ENCODE peak calls at places on chromosomes 2 and 18, in four cellular contexts. One of them, this sample, is unnamed. For H3K4me1, the result is how much of the 10 kb centered on the place peaks cover.

GRCh38 chr2:1707771-1708351 is 36.5 kb downstream of the PXDN start:
- DNase-seq in uterus: peak
- DNase-seq in GM23338: peak
- DNase-seq in OCI-LY7: no peak
- DNase-seq in this sample: peak

GRCh38 chr2:199895406-199895805 is 15.7 kb upstream of the C2orf69 start:
- DNase-seq in uterus: no peak
- DNase-seq in OCI-LY7: no peak
- DNase-seq in GM23338: no peak
- DNase-seq in this sample: no peak

GRCh38 chr2:61318553-61318952 is 152.3 kb downstream of the USP34 start:
- DNase-seq in GM23338: no peak
- DNase-seq in OCI-LY7: no peak
- DNase-seq in uterus: no peak
- DNase-seq in this sample: no peak

GRCh38 chr2:229350117-229350805 is 79.2 kb upstream of the PID1 start:
- DNase-seq in uterus: no peak
- DNase-seq in GM23338: no peak
- DNase-seq in OCI-LY7: no peak
- DNase-seq in this sample: no peak

GRCh38 chr2:238967978-238968360 is 120.1 kb downstream of the TWIST2 start:
- DNase-seq in GM23338: no peak
- DNase-seq in uterus: no peak
- DNase-seq in OCI-LY7: no peak
- DNase-seq in this sample: no peak

GRCh38 chr2:96264086-96264485 is 1.7 kb downstream of the TMEM127 start:
- DNase-seq in GM23338: no peak
- DNase-seq in uterus: no peak
- DNase-seq in OCI-LY7: no peak
- DNase-seq in this sample: no peak

GRCh38 chr18:8882632-8883408 is 177.5 kb downstream of the MTCL1 start:
- DNase-seq in GM23338: peak
- DNase-seq in uterus: no peak
- DNase-seq in OCI-LY7: peak
- DNase-seq in this sample: no peak

GRCh38 chr2:121903037-121903689 is 147.7 kb downstream of the TSN start:
- DNase-seq in OCI-LY7: no peak
- DNase-seq in GM23338: no peak
- DNase-seq in uterus: no peak
- DNase-seq in this sample: peak

GRCh38 chr2:9518780-9519179 is 36.9 kb downstream of the ADAM17 start:
- DNase-seq in GM23338: no peak
- DNase-seq in OCI-LY7: no peak
- DNase-seq in uterus: no peak
- DNase-seq in this sample: no peak

GRCh38 chr2:113012436-113013335 is 7.4 kb downstream of the IL36A start:
- DNase-seq in OCI-LY7: no peak
- DNase-seq in uterus: no peak
- DNase-seq in GM23338: no peak
- DNase-seq in this sample: no peak

GRCh38 chr2:146634256-146635068 is 1210.4 kb upstream of the ACVR2A start:
- DNase-seq in uterus: no peak
- DNase-seq in OCI-LY7: no peak
- DNase-seq in GM23338: peak
- DNase-seq in this sample: no peak

GRCh38 chr18:28267878-28268625 is 91.1 kb upstream of the CDH2 start:
- DNase-seq in uterus: no peak
- DNase-seq in GM23338: no peak
- DNase-seq in OCI-LY7: no peak
- DNase-seq in this sample: no peak

GRCh38 chr2:164369416-164369815 is 251.9 kb downstream of the GRB14 start:
- DNase-seq in OCI-LY7: no peak
- DNase-seq in GM23338: no peak
- DNase-seq in uterus: no peak
- DNase-seq in this sample: no peak

GRCh38 chr2:42984617-42985016 is 192.2 kb upstream of the HAAO start:
- DNase-seq in GM23338: no peak
- DNase-seq in OCI-LY7: no peak
- DNase-seq in uterus: no peak
- DNase-seq in this sample: peak

GRCh38 chr18:71665131-71665530 is 879.0 kb downstream of the CBLN2 start:
- DNase-seq in GM23338: no peak
- DNase-seq in OCI-LY7: no peak
- DNase-seq in uterus: no peak
- DNase-seq in this sample: no peak

GRCh38 chr2:20326163-20326780 is 24.4 kb downstream of the PUM2 start:
- DNase-seq in GM23338: peak
- DNase-seq in uterus: peak
- DNase-seq in OCI-LY7: peak
- DNase-seq in this sample: no peak

GRCh38 chr2:23904692-23905091 is 22.2 kb downstream of the ATAD2B start:
- DNase-seq in OCI-LY7: no peak
- DNase-seq in uterus: no peak
- DNase-seq in GM23338: no peak
- DNase-seq in this sample: no peak

GRCh38 chr2:111896007-111896406 is 2.4 kb upstream of the MERTK start:
- DNase-seq in uterus: no peak
- DNase-seq in OCI-LY7: no peak
- DNase-seq in GM23338: peak
- DNase-seq in this sample: no peak

GRCh38 chr2:240506406-240507059 is 51.3 kb downstream of the ANKMY1 start:
- DNase-seq in GM23338: no peak
- DNase-seq in OCI-LY7: no peak
- DNase-seq in uterus: no peak
- DNase-seq in this sample: no peak

GRCh38 chr2:28447943-28448737 is 47.7 kb upstream of the PLB1 start:
- DNase-seq in OCI-LY7: no peak
- DNase-seq in uterus: no peak
- DNase-seq in GM23338: no peak
- DNase-seq in this sample: no peak

GRCh38 chr2:72980535-72981217 is 63.4 kb downstream of the EMX1 start:
- DNase-seq in GM23338: no peak
- DNase-seq in uterus: no peak
- DNase-seq in OCI-LY7: no peak
- DNase-seq in this sample: no peak

GRCh38 chr18:27778441-27778840 is 398.5 kb downstream of the CDH2 start:
- DNase-seq in OCI-LY7: no peak
- DNase-seq in GM23338: peak
- DNase-seq in uterus: no peak
- DNase-seq in this sample: no peak

GRCh38 chr18:48949051-48949605 is 1.6 kb downstream of the SMAD7 start:
- DNase-seq in OCI-LY7: no peak
- DNase-seq in uterus: no peak
- DNase-seq in GM23338: no peak
- DNase-seq in this sample: peak

GRCh38 chr18:37864122-37864521 is 298.5 kb upstream of the CELF4 start:
- DNase-seq in OCI-LY7: no peak
- DNase-seq in uterus: no peak
- DNase-seq in GM23338: no peak
- DNase-seq in this sample: no peak

GRCh38 chr18:55997156-55997561 is 409.2 kb upstream of the TCF4 start:
- DNase-seq in uterus: no peak
- DNase-seq in OCI-LY7: no peak
- DNase-seq in GM23338: peak
- DNase-seq in this sample: no peak

GRCh38 chr2:58466803-58467202 is 225.7 kb upstream of the FANCL start:
- DNase-seq in GM23338: no peak
- DNase-seq in uterus: no peak
- DNase-seq in OCI-LY7: no peak
- DNase-seq in this sample: no peak

GRCh38 chr18:75198046-75198445 is 10.9 kb downstream of the PTGR3 start:
- DNase-seq in GM23338: no peak
- DNase-seq in OCI-LY7: no peak
- DNase-seq in uterus: no peak
- DNase-seq in this sample: no peak

GRCh38 chr2:40150206-40150765 is 301.6 kb downstream of the SLC8A1 start:
- DNase-seq in OCI-LY7: no peak
- DNase-seq in GM23338: no peak
- DNase-seq in uterus: no peak
- DNase-seq in this sample: no peak

GRCh38 chr2:7052404-7052803 is 135.2 kb downstream of the RNF144A start:
- DNase-seq in GM23338: no peak
- DNase-seq in uterus: no peak
- DNase-seq in OCI-LY7: peak
- DNase-seq in this sample: no peak

GRCh38 chr2:134372611-134373131 is 118.8 kb downstream of the MGAT5 start:
- DNase-seq in OCI-LY7: no peak
- DNase-seq in uterus: peak
- DNase-seq in GM23338: no peak
- DNase-seq in this sample: no peak

GRCh38 chr2:197073270-197073669 is 146.8 kb upstream of the PGAP1 start:
- DNase-seq in OCI-LY7: no peak
- DNase-seq in GM23338: no peak
- DNase-seq in uterus: no peak
- DNase-seq in this sample: no peak

GRCh38 chr2:212900715-212901114 is 250.7 kb downstream of the IKZF2 start:
- DNase-seq in uterus: no peak
- DNase-seq in OCI-LY7: no peak
- DNase-seq in GM23338: no peak
- DNase-seq in this sample: no peak

GRCh38 chr18:59124370-59124704 is 15.3 kb upstream of the SEC11C start:
- DNase-seq in GM23338: no peak
- DNase-seq in uterus: no peak
- DNase-seq in OCI-LY7: no peak
- DNase-seq in this sample: no peak

GRCh38 chr18:59129964-59130703 is 9.6 kb upstream of the SEC11C start:
- DNase-seq in OCI-LY7: no peak
- DNase-seq in GM23338: no peak
- DNase-seq in uterus: no peak
- DNase-seq in this sample: no peak

GRCh38 chr18:59123588-59124369 is 15.9 kb upstream of the SEC11C start:
- DNase-seq in uterus: no peak
- DNase-seq in GM23338: no peak
- DNase-seq in OCI-LY7: no peak
- DNase-seq in this sample: no peak

DNA sequence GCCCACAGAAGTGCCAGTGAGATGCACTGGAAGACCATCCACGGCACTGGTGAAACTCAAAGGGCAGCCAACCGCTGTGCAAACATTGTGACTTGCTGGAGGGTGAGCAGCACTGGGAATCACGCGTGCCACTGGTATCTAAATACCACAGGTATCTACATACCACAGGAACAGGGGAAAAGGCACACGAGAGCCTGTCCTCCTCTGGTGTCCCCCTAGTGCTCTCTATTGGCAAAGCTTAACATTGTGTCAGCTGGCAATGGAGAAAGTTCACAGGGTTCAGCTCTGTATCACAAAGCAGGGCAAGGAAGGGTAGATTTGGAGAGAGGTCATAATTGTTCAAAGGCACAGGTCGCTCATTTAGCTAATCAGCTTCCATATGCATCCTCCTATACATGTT is 12.6 kb upstream of the SEC11C start:
- DNase-seq in uterus: no peak
- DNase-seq in OCI-LY7: no peak
- DNase-seq in GM23338: peak
- DNase-seq in this sample: no peak
- TF ChIP-seq CTCF in uterus: no peak
- TF ChIP-seq CTCF in OCI-LY7: no peak
- TF ChIP-seq CTCF in GM23338: peak
- TF ChIP-seq CTCF in this sample: no peak

GRCh38 chr18:69402219-69402989 is 1.7 kb downstream of the DOK6 start:
- DNase-seq in OCI-LY7: no peak
- DNase-seq in uterus: no peak
- DNase-seq in GM23338: peak
- DNase-seq in this sample: no peak
- H3K4me3 ChIP-seq in OCI-LY7: no peak
- H3K4me3 ChIP-seq in uterus: peak
- H3K4me3 ChIP-seq in GM23338: peak
- H3K4me3 ChIP-seq in this sample: no peak

GRCh38 chr2:29804671-29805070 is 116.7 kb downstream of the ALK start:
- DNase-seq in OCI-LY7: no peak
- DNase-seq in GM23338: no peak
- DNase-seq in uterus: no peak
- DNase-seq in this sample: no peak
- H3K4me1 ChIP-seq in OCI-LY7: under half
- H3K4me1 ChIP-seq in GM23338: under half
- H3K4me1 ChIP-seq in uterus: under half
- H3K4me1 ChIP-seq in this sample: under half

DNA sequence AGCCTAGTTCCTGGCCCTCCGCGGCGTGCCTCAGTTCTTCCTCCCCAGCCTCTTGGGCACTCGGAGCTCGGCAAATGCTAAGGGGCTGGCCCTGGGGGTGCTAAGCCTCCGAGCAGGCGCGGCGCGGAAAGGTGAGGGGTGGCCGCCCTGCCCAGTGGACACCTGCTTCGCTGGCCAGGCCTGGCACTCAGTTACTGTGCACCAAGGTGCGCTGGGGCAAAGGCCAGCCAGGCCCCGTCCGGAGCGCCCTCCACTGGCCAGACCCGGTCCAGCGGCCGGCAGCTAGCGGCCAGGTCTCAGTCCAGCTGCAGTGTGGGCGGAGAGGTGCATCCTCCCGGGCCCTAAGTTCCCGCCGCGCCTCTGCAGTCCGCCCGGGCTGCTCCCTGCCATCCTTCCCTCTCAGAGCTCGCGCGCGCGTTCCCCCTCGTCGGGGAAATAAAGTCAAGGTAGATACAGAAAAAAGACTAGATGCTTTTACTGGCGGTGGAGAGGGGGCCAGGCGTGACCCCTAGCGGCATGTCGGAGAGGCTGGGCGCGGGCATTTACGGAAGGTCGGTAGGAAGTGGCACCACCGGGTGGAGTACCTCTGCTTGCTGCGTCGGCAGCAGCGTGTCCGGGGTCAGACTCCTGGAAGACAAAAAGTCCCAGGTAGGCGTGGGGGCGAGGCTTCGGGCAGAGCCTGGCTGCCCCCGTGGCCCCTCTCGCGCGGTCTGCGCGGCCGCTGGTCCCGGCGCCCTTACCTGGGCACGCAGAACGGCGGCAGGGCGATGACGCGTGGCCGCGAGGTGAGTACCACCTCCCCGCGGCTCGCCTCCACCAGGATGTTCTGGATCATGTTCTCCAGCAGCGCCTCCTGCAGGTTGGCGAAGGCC is 9.4 kb upstream of the CRYBA2 start:
- DNase-seq in GM23338: peak
- DNase-seq in OCI-LY7: no peak
- DNase-seq in uterus: no peak
- DNase-seq in this sample: peak
- TF ChIP-seq CTCF in GM23338: peak
- TF ChIP-seq CTCF in OCI-LY7: peak
- TF ChIP-seq CTCF in uterus: no peak
- TF ChIP-seq CTCF in this sample: peak

GRCh38 chr2:102020596-102021170 is 28.9 kb downstream of the IL1R2 start:
- DNase-seq in OCI-LY7: peak
- DNase-seq in uterus: peak
- DNase-seq in GM23338: peak
- DNase-seq in this sample: peak
- H3K4me3 ChIP-seq in OCI-LY7: no peak
- H3K4me3 ChIP-seq in uterus: no peak
- H3K4me3 ChIP-seq in GM23338: no peak
- H3K4me3 ChIP-seq in this sample: no peak

This sample was measured in mucosa of descending colon.